ENCODE peak calls at places on chromosomes 13 and 19, in ten cellular contexts. B, G, J, H, O, F, Z, S, C and M are unnamed samples.

GRCh38 chr13:50950808-50951207 is 41.2 kb downstream of the RNASEH2B start:
- DNase-seq in B (no peak), G (no peak), J (no peak), H (no peak), O (no peak), F (no peak), Z (no peak), S (no peak), C (no peak), M (no peak)

GRCh38 chr19:42846597-42846996 is 32.9 kb downstream of the PSG1 start:
- DNase-seq in B (no peak), G (peak; percentile 36), J (no peak), H (no peak), O (no peak), F (peak; percentile 24), Z (no peak), S (no peak), C (no peak), M (no peak)

GRCh38 chr19:34220472-34221063 is 33.8 kb upstream of the GARRE1 start:
- DNase-seq in B (peak; percentile 24), G (peak; percentile 83), J (no peak), H (no peak), O (peak; percentile 77), F (no peak), Z (no peak), S (no peak), C (peak; percentile 65), M (no peak)

GRCh38 chr13:62357887-62358645 is 942.4 kb upstream of the PCDH20 start:
- DNase-seq in B (peak; percentile 48), G (peak; percentile 19), J (no peak), H (no peak), O (peak; percentile 52), F (no peak), Z (no peak), S (no peak), C (peak; percentile 88), M (no peak)

GRCh38 chr13:57191667-57192066 is 24.7 kb downstream of the PRR20E start:
- DNase-seq in B (no peak), G (no peak), J (no peak), H (no peak), O (no peak), F (no peak), Z (no peak), S (no peak), C (no peak), M (no peak)

GRCh38 chr13:87129602-87130300 is 541.4 kb upstream of the SLITRK5 start:
- DNase-seq in B (no peak), G (no peak), J (no peak), H (no peak), O (no peak), F (no peak), Z (no peak), S (no peak), C (no peak), M (no peak)

GRCh38 chr13:23504188-23504587 is 66.0 kb upstream of the TNFRSF19 start:
- DNase-seq in B (no peak), G (no peak), J (no peak), H (no peak), O (no peak), F (no peak), Z (no peak), S (no peak), C (no peak), M (no peak)

GRCh38 chr19:2426661-2427322 is 594 bp downstream of the TIMM13 start:
- DNase-seq in B (no peak), G (peak; percentile 38), J (peak; percentile 86), H (peak; percentile 87), O (peak; percentile 54), F (no peak), Z (no peak), S (no peak), C (peak; percentile 79), M (no peak)

GRCh38 chr19:46746281-46746965 is at the start of gene STRN4:
- DNase-seq in B (no peak), G (peak; percentile 32), J (peak; percentile 94), H (peak; percentile 77), O (peak; percentile 61), F (no peak), Z (no peak), S (peak; percentile 68), C (peak; percentile 88), M (no peak)

GRCh38 chr19:46744005-46744691 is 1.7 kb upstream of the FKRP start:
- DNase-seq in B (no peak), G (no peak), J (no peak), H (no peak), O (no peak), F (no peak), Z (no peak), S (no peak), C (no peak), M (no peak)

GRCh38 chr19:46745030-46745429 is 827 bp upstream of the FKRP start:
- DNase-seq in B (no peak), G (no peak), J (no peak), H (peak; percentile 60), O (no peak), F (no peak), Z (no peak), S (no peak), C (no peak), M (no peak)

GRCh38 chr19:46745521-46746280 is at the start of gene FKRP:
- DNase-seq in B (no peak), G (no peak), J (peak; percentile 89), H (peak; percentile 79), O (peak; percentile 35), F (no peak), Z (no peak), S (no peak), C (peak; percentile 69), M (no peak)

DNA sequence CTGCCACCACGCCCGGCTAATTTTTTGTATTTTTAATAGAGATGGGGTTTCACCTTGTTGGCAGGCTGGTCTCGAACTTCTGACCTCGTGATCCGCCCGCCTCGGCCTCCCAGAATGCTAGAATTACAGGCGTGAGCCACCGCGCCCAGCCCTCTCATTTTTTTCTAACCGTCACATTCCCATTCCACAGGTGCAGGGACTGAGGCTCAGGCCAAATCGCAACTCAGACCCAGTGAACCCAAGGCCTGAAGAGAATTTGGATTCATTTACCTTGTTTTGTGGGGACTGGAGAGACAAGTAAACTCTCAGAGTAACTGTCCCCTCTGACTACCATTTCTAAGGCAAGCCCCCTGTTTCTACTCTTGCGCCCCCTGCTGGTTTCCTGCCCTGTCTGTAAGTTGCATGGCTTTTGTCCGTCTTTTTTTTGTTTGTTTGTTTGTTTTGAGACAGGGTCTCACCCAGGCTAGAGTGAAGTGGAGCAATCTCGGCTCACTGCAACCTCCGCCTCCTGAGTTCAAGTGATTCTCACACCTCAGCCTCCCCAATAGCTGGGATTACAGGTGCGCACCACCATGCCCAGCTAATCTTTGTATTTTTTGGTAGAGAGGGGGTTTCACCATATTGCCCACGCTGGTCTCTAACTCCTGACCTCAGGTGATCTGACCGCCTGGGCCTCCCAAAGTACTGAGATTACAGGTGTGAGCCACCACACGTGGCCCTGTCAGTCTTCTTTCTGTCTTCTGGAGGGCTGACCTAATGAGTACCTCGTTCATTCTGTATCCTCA is 2.3 kb upstream of the STRN4 start:
- DNase-seq in B (no peak), G (peak; percentile 80), J (no peak), H (peak; percentile 83), O (peak; percentile 74), F (no peak), Z (no peak), S (no peak), C (peak; percentile 87), M (no peak)
- TF ChIP-seq CTCF in B (peak; percentile 78), G (peak; percentile 88), J (peak; percentile 77), H (peak; percentile 62), O (peak; percentile 65), F (peak; percentile 78), Z (peak; percentile 72), S (peak; percentile 79), C (peak; percentile 78), M (peak; percentile 79)

GRCh38 chr19:955803-956746 is 28.1 kb upstream of the WDR18 start:
- DNase-seq in B (no peak), G (no peak), J (peak; percentile 76), H (peak; percentile 85), O (peak; percentile 59), F (no peak), Z (no peak), S (no peak), C (peak; percentile 93), M (no peak)

GRCh38 chr19:954272-954671 is 28.4 kb downstream of the ARID3A start:
- DNase-seq in B (no peak), G (no peak), J (no peak), H (no peak), O (no peak), F (no peak), Z (no peak), S (no peak), C (no peak), M (no peak)

GRCh38 chr19:952680-953500 is 27.1 kb downstream of the ARID3A start:
- DNase-seq in B (no peak), G (no peak), J (peak; percentile 61), H (peak; percentile 73), O (peak; percentile 61), F (no peak), Z (no peak), S (no peak), C (no peak), M (no peak)

GRCh38 chr19:953501-954271 is 27.9 kb downstream of the ARID3A start:
- DNase-seq in B (no peak), G (no peak), J (no peak), H (no peak), O (no peak), F (no peak), Z (no peak), S (no peak), C (peak; percentile 24), M (no peak)

DNA sequence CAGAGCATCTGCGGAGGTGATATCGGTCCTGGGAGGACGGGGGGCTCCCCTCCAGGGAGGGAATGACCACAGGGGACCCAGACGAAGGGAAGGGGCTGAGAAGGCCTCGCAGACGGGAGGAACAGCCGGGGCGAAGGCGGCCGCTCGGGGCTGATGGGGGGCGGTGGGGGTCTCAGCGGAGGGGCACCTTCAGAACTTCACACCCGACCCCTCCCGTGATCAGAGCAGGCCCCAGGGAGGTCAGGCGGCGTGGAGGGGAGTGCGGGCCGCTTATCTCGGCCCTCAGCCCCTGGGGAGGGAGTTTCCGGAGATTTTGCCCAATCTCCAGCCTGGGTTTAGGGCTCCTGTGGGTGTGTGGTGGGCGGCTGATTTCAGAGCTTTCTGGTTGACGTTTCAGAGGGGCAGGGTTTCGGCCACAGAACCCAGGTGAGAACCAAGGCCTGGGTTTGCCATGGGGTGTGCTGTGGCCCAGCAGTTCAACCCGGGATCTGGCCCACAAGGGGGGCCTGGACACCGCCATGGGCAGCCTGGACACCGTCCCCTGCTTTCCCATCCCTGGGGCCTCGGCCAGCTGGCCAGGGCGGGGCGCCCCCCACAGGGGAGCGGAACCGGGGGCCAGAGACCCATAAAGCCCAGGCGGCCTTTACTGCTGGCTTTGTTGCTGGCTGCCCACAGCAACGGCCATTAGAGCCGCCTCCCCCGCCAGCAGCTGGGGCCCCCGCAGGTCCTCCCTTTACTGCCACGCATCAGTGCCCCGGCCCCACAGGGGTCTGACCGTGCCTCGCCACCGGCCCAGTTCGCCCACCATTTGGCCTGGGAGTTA is 29.0 kb downstream of the ARID3A start:
- DNase-seq in B (no peak), G (no peak), J (peak; percentile 76), H (no peak), O (no peak), F (no peak), Z (no peak), S (peak; percentile 78), C (peak; percentile 63), M (no peak)
- H3K4me3 ChIP-seq in B (no peak overlapping the region), G (no peak overlapping the region), J (no peak overlapping the region), H (no peak overlapping the region), O (no peak overlapping the region), F (no peak overlapping the region), Z (no peak overlapping the region), S (peak overlapping the region; percentile 34), C (no peak overlapping the region), M (no peak overlapping the region)

GRCh38 chr13:20128459-20128927 is 32.4 kb downstream of the GJA3 start:
- DNase-seq in B (no peak), G (no peak), J (peak; percentile 81), H (no peak), O (peak; percentile 74), F (no peak), Z (no peak), S (no peak), C (peak; percentile 51), M (no peak)
- TF ChIP-seq CTCF in B (peak; percentile 18), G (no peak), J (no peak), H (no peak), O (peak; percentile 74), F (peak; percentile 24), Z (no peak), S (peak; percentile 58), C (peak; percentile 39), M (no peak)

DNA sequence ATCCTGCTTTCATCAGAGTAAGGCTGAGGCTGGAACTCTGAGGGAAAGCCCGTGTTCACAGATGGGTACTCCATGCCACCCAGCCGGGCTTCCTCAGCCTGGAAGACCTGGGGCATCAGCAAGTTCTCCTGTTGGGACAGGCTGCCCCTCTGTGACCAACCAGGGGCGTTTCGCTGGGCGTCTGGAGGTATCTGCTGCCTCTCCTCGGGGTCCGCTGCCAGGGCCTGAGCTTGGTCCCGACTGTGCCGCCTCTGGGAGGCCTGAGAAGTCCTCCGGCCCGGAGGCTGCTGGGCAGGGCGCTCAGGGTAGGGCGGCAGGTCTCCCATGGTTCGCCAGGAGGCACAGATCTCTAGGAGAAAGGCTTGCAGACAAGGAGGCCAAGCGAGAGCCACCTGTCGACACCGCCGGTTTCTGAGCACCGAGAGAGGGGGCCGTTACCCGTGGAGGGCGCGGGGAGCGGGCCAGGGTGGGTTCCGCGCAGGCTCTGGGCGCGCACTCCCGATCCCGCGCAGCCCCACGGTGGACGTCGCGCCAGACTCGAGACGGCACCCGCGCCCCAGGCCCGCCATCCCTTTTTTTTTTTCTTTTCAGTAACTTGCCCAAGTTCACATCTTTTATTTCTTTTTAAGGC is at the start of gene RSPH6A:
- DNase-seq in B (no peak), G (no peak), J (peak; percentile 77), H (no peak), O (no peak), F (no peak), Z (no peak), S (no peak), C (peak; percentile 34), M (no peak)
- H3K4me3 ChIP-seq in B (no peak within 1 kb of the TSS), G (no peak within 1 kb of the TSS), J (peak within 1 kb of the TSS; percentile 33), H (no peak within 1 kb of the TSS), O (no peak within 1 kb of the TSS), F (no peak within 1 kb of the TSS), Z (peak within 1 kb of the TSS; percentile 14), S (no peak within 1 kb of the TSS), C (peak within 1 kb of the TSS; percentile 44), M (no peak within 1 kb of the TSS)